ENCODE peak calls at places on chromosomes 13 and 19, in nine cellular contexts. X is cardiac fibroblast; N is activated naive CD8-positive, alpha-beta T cell treated with anti-CD3 and anti-CD28 coated beads, Interleukin-2, amount 50 U/mL, for 24 hours; O is GM23248; U is stimulated activated naive CD8-positive, alpha-beta T cell treated with anti-CD3 and anti-CD28 coated beads, Interleukin-15, amount 100 ng/mL, for 72 hours; F is SK-N-DZ; S is putamen; P is mucosa of gallbladder; V is IMR-90. R is an unnamed sample.

GRCh38 chr13:24459234-24459633 is 53.3 kb downstream of the PARP4 start:
- DNase-seq in X (peak), N (no peak), O (peak), U (no peak), F (no peak), S (no peak), P (no peak), V (peak), R (no peak)

GRCh38 chr13:40445557-40445990 is 220.9 kb downstream of the FOXO1 start:
- DNase-seq in X (peak), N (peak), O (no peak), U (no peak), F (no peak), S (no peak), P (peak), V (no peak), R (peak)

GRCh38 chr19:5627395-5627904 is 4.6 kb downstream of the SAFB start:
- DNase-seq in X (no peak), N (peak), O (peak), U (no peak), F (no peak), S (peak), P (peak), V (peak), R (peak)

GRCh38 chr13:97366172-97366688 is 67.7 kb upstream of the RAP2A start:
- DNase-seq in X (no peak), N (no peak), O (no peak), U (no peak), F (no peak), S (no peak), P (no peak), V (no peak), R (peak)

GRCh38 chr13:108342369-108343289 is 73.1 kb downstream of the TNFSF13B start:
- DNase-seq in X (peak), N (no peak), O (peak), U (no peak), F (peak), S (peak), P (no peak), V (peak), R (no peak)

GRCh38 chr13:45895880-45896279 is 44.3 kb upstream of the SIAH3 start:
- DNase-seq in X (no peak), N (no peak), O (no peak), U (no peak), F (no peak), S (no peak), P (no peak), V (no peak), R (no peak)

GRCh38 chr13:76723551-76724232 is 162.5 kb downstream of the KCTD12 start:
- DNase-seq in X (peak), N (peak), O (peak), U (peak), F (no peak), S (peak), P (no peak), V (peak), R (peak)

GRCh38 chr13:52359534-52359933 is 46.4 kb downstream of the THSD1 start:
- DNase-seq in X (peak), N (no peak), O (peak), U (no peak), F (no peak), S (no peak), P (no peak), V (peak), R (no peak)

GRCh38 chr19:44685877-44686276 is 13.1 kb upstream of the CEACAM16 start:
- DNase-seq in X (peak), N (no peak), O (peak), U (no peak), F (no peak), S (no peak), P (no peak), V (peak), R (peak)

GRCh38 chr13:48585456-48585840 is 52.6 kb upstream of the RCBTB2 start:
- DNase-seq in X (peak), N (no peak), O (peak), U (no peak), F (no peak), S (peak), P (peak), V (no peak), R (no peak)